ENCODE peak calls at places on chromosomes 1 and 21, in five cellular contexts. Y is H1, L is H9, F is mesenchymal stem cell, Z is trophoblast cell. I is an unnamed sample.

GRCh38 chr21:33392586-33392985 is 10.6 kb upstream of the IFNGR2 start:
- DNase-seq in Z (no peak), L (no peak), Y (no peak), F (no peak), I (no peak)

GRCh38 chr1:227542153-227543120 is 20.9 kb upstream of the ZNF678 start:
- DNase-seq in Z (peak), Y (peak), F (peak), L (peak), I (peak)

GRCh38 chr1:117795792-117796191 is 133.6 kb downstream of the GDAP2 start:
- DNase-seq in F (no peak), Y (no peak), L (no peak), Z (no peak), I (no peak)

GRCh38 chr1:184975208-184975875 is 1.0 kb upstream of the NIBAN1 start:
- DNase-seq in F (peak), Y (no peak), Z (no peak), L (no peak), I (no peak)

GRCh38 chr1:61441723-61442262 is 283.1 kb downstream of the TM2D1 start:
- DNase-seq in Y (no peak), L (no peak), F (peak), Z (no peak), I (no peak)

GRCh38 chr1:21034725-21035628 is 141.7 kb downstream of the EIF4G3 start:
- DNase-seq in L (no peak), Z (no peak), F (no peak), Y (no peak), I (no peak)

GRCh38 chr1:12593621-12594066 is 24.4 kb downstream of the DHRS3 start:
- DNase-seq in Y (no peak), F (no peak), Z (peak), L (no peak), I (no peak)

GRCh38 chr1:33641099-33641830 is 168.8 kb downstream of the ZSCAN20 start:
- DNase-seq in Z (peak), Y (peak), F (no peak), L (peak), I (peak)

GRCh38 chr1:68213843-68214242 is 18.5 kb downstream of the WLS start:
- DNase-seq in Y (no peak), F (peak), L (no peak), Z (no peak), I (no peak)

GRCh38 chr1:165235777-165236285 is 120.7 kb downstream of the LMX1A start:
- DNase-seq in Z (no peak), L (peak), F (no peak), Y (peak), I (peak)

GRCh38 chr1:152623203-152623844 is 421 bp upstream of the LCE3A start:
- DNase-seq in Z (peak), F (no peak), L (no peak), Y (peak), I (no peak)

GRCh38 chr1:46256523-46256922 is 9.0 kb downstream of the RAD54L start:
- DNase-seq in Y (no peak), L (no peak), F (no peak), Z (no peak), I (no peak)

GRCh38 chr1:162689745-162690671 is 57.7 kb downstream of the DDR2 start:
- DNase-seq in Y (no peak), Z (peak), L (no peak), F (no peak), I (no peak)

GRCh38 chr1:1861339-1861730 is 29.6 kb downstream of the GNB1 start:
- DNase-seq in F (no peak), Y (no peak), L (no peak), Z (no peak), I (no peak)

GRCh38 chr1:1857096-1857703 is 33.7 kb downstream of the GNB1 start:
- DNase-seq in L (no peak), Z (no peak), F (no peak), Y (no peak), I (no peak)

GRCh38 chr1:1853593-1854257 is 37.2 kb downstream of the GNB1 start:
- DNase-seq in Y (no peak), F (no peak), Z (no peak), L (no peak), I (no peak)

GRCh38 chr1:1862905-1863547 is 27.9 kb downstream of the GNB1 start:
- DNase-seq in Y (no peak), Z (peak), F (no peak), L (no peak), I (no peak)

DNA sequence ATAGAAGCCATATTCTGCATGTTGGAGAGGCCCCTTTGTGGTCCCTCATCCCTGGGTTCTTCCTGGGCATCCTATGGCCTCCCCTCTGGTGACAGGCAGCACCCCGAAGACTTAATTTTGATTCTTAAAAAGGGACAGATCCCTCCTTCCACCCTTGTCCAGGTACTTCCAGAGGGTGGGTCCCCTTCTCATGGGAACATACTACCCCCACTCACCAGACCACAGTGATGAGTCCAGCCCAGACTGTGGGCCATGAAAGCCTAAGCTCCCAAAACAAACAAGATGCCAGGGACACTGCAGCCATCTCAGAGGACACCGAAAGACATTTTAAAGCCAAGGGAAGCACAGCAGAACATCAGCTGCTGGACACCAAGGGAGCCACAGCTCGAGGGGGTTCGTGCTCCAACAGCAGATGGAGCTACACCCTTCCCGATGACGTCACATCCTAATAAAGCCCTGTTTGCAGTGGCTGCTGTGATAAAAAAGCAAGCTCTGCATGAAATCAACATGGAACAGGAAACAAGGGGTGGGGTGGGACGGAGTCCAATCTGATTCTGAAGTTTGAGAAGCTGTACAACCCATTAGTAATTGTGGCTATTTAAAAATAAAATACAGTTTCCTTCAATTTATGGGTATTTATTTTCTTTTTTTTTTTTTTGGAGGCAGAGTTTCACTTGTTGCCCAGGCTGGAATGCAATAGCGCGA is 32.4 kb downstream of the GNB1 start:
- DNase-seq in L (peak), F (peak), Y (no peak), Z (peak), I (peak)
- H3K4me2 ChIP-seq in L (no peak), F (no peak), Y (no peak), Z (no peak), I (no peak)

GRCh38 chr1:193060938-193061337 is 1.5 kb downstream of the RO60 start:
- DNase-seq in F (peak), L (no peak), Z (no peak), Y (no peak), I (no peak)
- H3K23ac ChIP-seq in F (no peak), L (no peak), Z (no peak), Y (no peak), I (no peak)

DNA sequence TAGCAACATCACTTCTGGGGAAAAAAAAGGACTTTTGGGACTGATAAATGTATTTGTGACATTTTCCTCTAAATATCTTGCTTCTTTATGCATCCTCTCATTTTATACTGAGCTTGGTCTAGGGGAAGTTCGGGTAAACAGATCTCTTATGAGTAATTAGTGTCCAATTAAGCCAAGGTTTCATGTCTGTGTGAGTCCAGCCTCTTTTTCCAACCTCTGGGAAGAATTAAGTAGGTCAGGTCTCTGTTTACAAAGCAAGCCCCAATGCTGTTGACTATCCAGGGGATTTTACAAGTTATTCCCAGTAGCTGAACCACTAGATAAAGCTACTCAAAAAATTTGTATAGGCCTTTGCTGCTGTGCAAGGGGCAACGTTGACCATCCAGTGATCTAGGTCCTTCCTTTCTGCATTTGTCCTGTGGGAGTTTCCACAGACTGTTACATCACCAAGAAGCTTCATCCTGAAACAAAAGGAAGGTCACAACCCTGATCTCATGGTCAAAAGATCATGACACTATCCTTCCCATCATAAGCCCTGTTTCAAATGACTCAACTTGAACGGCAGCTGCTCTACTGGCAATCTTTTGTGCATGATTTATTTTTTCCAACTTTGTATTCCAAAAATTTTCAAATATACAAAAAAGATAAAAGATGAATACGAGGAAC is 74.3 kb downstream of the ETS2 start:
- DNase-seq in F (peak), Y (no peak), L (no peak), Z (no peak), I (no peak)
- H2BK12ac ChIP-seq in F (no peak), Y (no peak), L (no peak), Z (no peak), I (no peak)

DNA sequence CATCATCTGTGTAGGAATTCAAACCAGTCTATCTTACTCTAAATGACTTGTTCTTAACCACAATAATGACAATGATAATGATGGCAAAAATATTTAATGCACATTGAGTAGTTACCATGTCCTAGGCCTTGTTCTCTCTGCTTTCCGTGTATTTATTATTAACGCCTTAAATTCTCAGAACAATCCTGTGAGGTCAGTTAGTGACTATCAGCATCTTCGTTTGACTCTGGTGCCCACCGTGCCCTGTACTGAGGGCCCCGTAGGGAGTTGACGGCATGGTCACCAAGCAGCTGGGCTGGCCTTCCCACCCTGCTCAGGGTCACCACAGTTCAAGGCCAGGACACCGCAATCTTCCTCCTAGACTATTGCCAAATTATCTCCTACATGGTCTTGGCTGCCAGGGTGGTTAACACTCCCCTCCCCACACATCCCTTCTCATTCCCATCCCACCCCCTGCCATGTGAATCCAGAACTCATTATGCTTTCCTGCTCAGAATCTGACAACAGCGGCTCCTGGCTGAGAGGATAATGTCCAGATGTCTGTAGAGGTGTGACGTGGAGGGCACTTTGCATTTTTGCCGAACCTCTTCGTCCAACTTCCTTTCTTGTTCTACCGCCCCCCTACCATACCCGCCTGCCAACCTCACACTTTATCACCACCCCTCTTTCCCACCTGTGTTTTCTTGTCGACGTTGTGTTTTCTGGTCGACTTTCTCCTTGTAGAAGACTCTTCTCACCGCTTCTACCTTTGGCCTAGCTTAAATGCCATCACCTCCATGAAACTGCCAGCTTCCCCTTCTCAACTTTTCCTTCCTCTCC is 33.4 kb downstream of the IGFN1 start:
- DNase-seq in Z (no peak), F (no peak), L (no peak), Y (peak), I (no peak)
- H3K4me2 ChIP-seq in Z (no peak), F (no peak), L (no peak), Y (no peak), I (no peak)

DNA sequence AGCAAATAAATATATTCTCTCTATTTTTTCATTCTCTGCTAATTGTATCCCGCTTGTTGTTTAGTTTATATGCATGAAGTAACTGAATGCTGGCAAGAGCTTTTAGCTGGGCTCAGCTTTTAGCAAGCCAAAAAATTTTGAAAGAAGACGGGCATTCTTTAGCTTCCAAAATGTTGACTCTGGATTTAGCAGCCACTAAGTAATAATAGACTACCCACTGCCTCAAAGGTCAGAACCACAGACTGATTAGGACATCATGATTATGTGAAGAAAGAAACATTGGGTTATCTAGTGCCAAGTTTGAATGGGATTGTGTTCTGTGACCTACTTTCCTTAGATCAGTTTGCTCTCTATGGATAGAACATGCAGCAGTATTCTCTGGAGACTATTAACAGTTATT is 80.3 kb upstream of the DPH5 start:
- DNase-seq in Y (no peak), Z (peak), F (no peak), L (no peak), I (no peak)
- H3K23ac ChIP-seq in Y (no peak), Z (no peak), F (no peak), L (no peak), I (no peak)

GRCh38 chr1:244995602-244996400 is 131.5 kb upstream of the HNRNPU start:
- DNase-seq in Y (no peak), Z (no peak), L (no peak), F (no peak), I (no peak)
- H2BK12ac ChIP-seq in Y (no peak), Z (no peak), L (no peak), F (no peak), I (no peak)

GRCh38 chr1:235011064-235011598 is 117.5 kb downstream of the TOMM20 start:
- DNase-seq in Z (no peak), L (no peak), F (no peak), Y (no peak), I (no peak)
- H3K4me2 ChIP-seq in Z (no peak), L (no peak), F (no peak), Y (no peak), I (no peak)

GRCh38 chr1:111247125-111247838 is 19.8 kb downstream of the CHI3L2 start:
- DNase-seq in F (no peak), Y (no peak), Z (no peak), L (no peak), I (no peak)

GRCh38 chr1:111249960-111250359 is 22.4 kb downstream of the CHI3L2 start:
- DNase-seq in Y (no peak), L (no peak), F (no peak), Z (no peak), I (no peak)

GRCh38 chr1:111252786-111253185 is 25.3 kb downstream of the CHI3L2 start:
- DNase-seq in L (no peak), Z (no peak), F (no peak), Y (no peak), I (no peak)

GRCh38 chr1:111253876-111254275 is 26.4 kb downstream of the CHI3L2 start:
- DNase-seq in Z (no peak), L (no peak), F (no peak), Y (no peak), I (no peak)

GRCh38 chr1:111251570-111251969 is 24.1 kb downstream of the CHI3L2 start:
- DNase-seq in Y (no peak), L (no peak), F (no peak), Z (no peak), I (no peak)
- H3K23ac ChIP-seq in Y (no peak), L (no peak), F (no peak), Z (no peak), I (no peak)

DNA sequence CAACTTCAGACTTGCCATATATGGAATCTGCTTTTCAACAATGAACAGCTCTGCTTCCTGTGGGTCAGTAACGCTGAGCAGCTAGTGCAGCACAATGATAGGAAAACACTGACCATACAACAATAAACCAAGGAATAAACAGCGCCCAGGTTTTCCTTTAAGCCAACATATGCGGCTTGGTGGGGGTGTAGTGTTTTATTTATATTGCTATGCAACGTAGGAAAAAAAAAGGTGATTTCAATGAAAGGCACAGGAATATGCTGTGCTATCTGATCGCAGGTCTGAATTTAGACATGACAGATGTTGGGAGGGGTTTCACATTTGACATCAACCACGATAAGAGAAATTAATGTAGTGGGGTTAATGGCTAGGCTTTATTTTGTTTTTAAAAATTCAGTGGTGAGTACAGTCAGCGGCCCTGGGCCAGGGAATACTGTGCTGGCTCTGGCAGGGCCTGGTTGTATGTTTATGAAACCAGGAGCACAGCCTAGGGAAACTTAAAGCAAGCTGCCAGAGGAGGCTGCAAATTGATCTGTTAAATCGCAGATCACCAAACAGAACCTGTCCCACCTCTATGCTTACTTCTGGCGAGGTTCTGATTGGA is 4.3 kb downstream of the TSPAN2 start:
- DNase-seq in Z (no peak), L (no peak), F (no peak), Y (no peak), I (no peak)
- H2BK12ac ChIP-seq in Z (no peak), L (no peak), F (no peak), Y (no peak), I (no peak)

I was measured in neuronal stem cell.